ENCODE peak calls at places on chromosomes 3 and 15, in ten cellular contexts. One of them, this sample, is unnamed.

GRCh38 chr3:72127843-72128242 is 342.9 kb upstream of the PROK2 start:
- DNase-seq in IMR-90: peak
- DNase-seq in aorta: no peak
- DNase-seq in central memory CD4-positive, alpha-beta T cell: no peak
- DNase-seq in Daoy: peak
- DNase-seq in psoas muscle: no peak
- DNase-seq in hepatic stellate cell: no peak
- DNase-seq in AG08396: peak
- DNase-seq in GM04504: no peak
- DNase-seq in RWPE1: peak
- DNase-seq in this sample: no peak

GRCh38 chr3:124248471-124249028 is 256.6 kb upstream of the ROPN1 start:
- DNase-seq in IMR-90: peak
- DNase-seq in aorta: peak
- DNase-seq in central memory CD4-positive, alpha-beta T cell: no peak
- DNase-seq in Daoy: peak
- DNase-seq in psoas muscle: peak
- DNase-seq in hepatic stellate cell: peak
- DNase-seq in AG08396: peak
- DNase-seq in GM04504: peak
- DNase-seq in RWPE1: peak
- DNase-seq in this sample: peak

GRCh38 chr3:169923189-169923588 is 11.8 kb downstream of the SAMD7 start:
- DNase-seq in IMR-90: no peak
- DNase-seq in aorta: no peak
- DNase-seq in central memory CD4-positive, alpha-beta T cell: no peak
- DNase-seq in Daoy: peak
- DNase-seq in psoas muscle: peak
- DNase-seq in hepatic stellate cell: no peak
- DNase-seq in AG08396: no peak
- DNase-seq in GM04504: peak
- DNase-seq in RWPE1: no peak
- DNase-seq in this sample: peak

GRCh38 chr15:69664572-69665326 is 212.1 kb downstream of the RPLP1 start:
- DNase-seq in IMR-90: no peak
- DNase-seq in aorta: no peak
- DNase-seq in central memory CD4-positive, alpha-beta T cell: no peak
- DNase-seq in Daoy: peak
- DNase-seq in psoas muscle: no peak
- DNase-seq in hepatic stellate cell: no peak
- DNase-seq in AG08396: no peak
- DNase-seq in GM04504: no peak
- DNase-seq in RWPE1: no peak
- DNase-seq in this sample: no peak

GRCh38 chr3:190294030-190294429 is 28.2 kb downstream of the CLDN1 start:
- DNase-seq in IMR-90: peak
- DNase-seq in aorta: no peak
- DNase-seq in central memory CD4-positive, alpha-beta T cell: no peak
- DNase-seq in Daoy: no peak
- DNase-seq in psoas muscle: no peak
- DNase-seq in hepatic stellate cell: no peak
- DNase-seq in AG08396: no peak
- DNase-seq in GM04504: no peak
- DNase-seq in RWPE1: no peak
- DNase-seq in this sample: no peak

GRCh38 chr15:65110676-65111292 is 4.2 kb downstream of the UBAP1L start:
- DNase-seq in IMR-90: peak
- DNase-seq in aorta: no peak
- DNase-seq in central memory CD4-positive, alpha-beta T cell: no peak
- DNase-seq in Daoy: peak
- DNase-seq in psoas muscle: no peak
- DNase-seq in hepatic stellate cell: peak
- DNase-seq in AG08396: no peak
- DNase-seq in GM04504: no peak
- DNase-seq in RWPE1: no peak
- DNase-seq in this sample: no peak

GRCh38 chr3:134332344-134332743 is 41.9 kb downstream of the AMOTL2 start:
- DNase-seq in IMR-90: no peak
- DNase-seq in aorta: no peak
- DNase-seq in central memory CD4-positive, alpha-beta T cell: no peak
- DNase-seq in Daoy: no peak
- DNase-seq in psoas muscle: no peak
- DNase-seq in hepatic stellate cell: no peak
- DNase-seq in AG08396: no peak
- DNase-seq in GM04504: no peak
- DNase-seq in RWPE1: peak
- DNase-seq in this sample: no peak

GRCh38 chr3:44988073-44988472 is 12.0 kb downstream of the EXOSC7 start:
- DNase-seq in IMR-90: no peak
- DNase-seq in aorta: no peak
- DNase-seq in central memory CD4-positive, alpha-beta T cell: no peak
- DNase-seq in Daoy: no peak
- DNase-seq in psoas muscle: no peak
- DNase-seq in hepatic stellate cell: no peak
- DNase-seq in AG08396: peak
- DNase-seq in GM04504: no peak
- DNase-seq in RWPE1: no peak
- DNase-seq in this sample: no peak

This sample was measured in hepatocyte.